ENCODE peak calls at places on chromosomes 13 and 19, in four cellular contexts. F is transverse colon, J is fibroblast of mammary gland, M is NCI-H1105. U is an unnamed sample.

GRCh38 chr13:74966814-74967213 is 515.2 kb downstream of the TBC1D4 start:
- DNase-seq in F (no peak), J (peak), M (no peak), U (no peak)

GRCh38 chr13:46313441-46314257 is 73.4 kb downstream of the RUBCNL start:
- DNase-seq in F (no peak), J (no peak), M (no peak), U (no peak)

GRCh38 chr13:62280590-62280989 is 864.9 kb upstream of the PCDH20 start:
- DNase-seq in F (no peak), J (no peak), M (no peak), U (no peak)

GRCh38 chr13:38045278-38046048 is 175.9 kb upstream of the TRPC4 start:
- DNase-seq in F (no peak), J (peak), M (no peak), U (no peak)

GRCh38 chr13:51101636-51102218 is 9.3 kb downstream of the C13orf42 start:
- DNase-seq in F (no peak), J (no peak), M (no peak), U (no peak)

GRCh38 chr13:106917673-106918652 is 350.0 kb upstream of the ARGLU1 start:
- DNase-seq in F (peak), J (peak), M (peak), U (peak)

GRCh38 chr13:105965910-105966309 is 569.6 kb downstream of the EFNB2 start:
- DNase-seq in F (no peak), J (no peak), M (no peak), U (no peak)

GRCh38 chr19:50514346-50515167 is 844 bp upstream of the ASPDH start:
- DNase-seq in F (no peak), J (no peak), M (peak), U (no peak)

GRCh38 chr13:75365724-75366173 is 116.2 kb downstream of the TBC1D4 start:
- DNase-seq in F (no peak), J (peak), M (no peak), U (no peak)

GRCh38 chr13:98681017-98681416 is 71.5 kb downstream of the SLC15A1 start:
- DNase-seq in F (no peak), J (no peak), M (no peak), U (no peak)

GRCh38 chr13:23391752-23392151 is 41.8 kb downstream of the SACS start:
- DNase-seq in F (no peak), J (peak), M (no peak), U (no peak)

GRCh38 chr19:42380155-42380554 is 9.9 kb downstream of the CNFN start:
- DNase-seq in F (no peak), J (no peak), M (no peak), U (no peak)